ENCODE peak calls at places on chromosomes 4 and X, in eight cellular contexts. K, W, I, J, V, D, Z and N are unnamed samples.

GRCh38 chr4:6492027-6492590 is 19.7 kb upstream of the PPP2R2C start:
- DNase-seq in I (no peak), D (no peak), Z (no peak), K (no peak), J (no peak), V (no peak), W (no peak), N (no peak)

GRCh38 chr4:82775243-82775642 is 23.4 kb downstream of the SCD5 start:
- DNase-seq in W (no peak), D (no peak), J (no peak), I (no peak), Z (no peak), V (no peak), K (no peak), N (no peak)

GRCh38 chrX:26845051-26845450 is 618.1 kb downstream of the PPP4R3C start:
- DNase-seq in D (no peak), K (no peak), W (no peak), V (no peak), I (no peak), J (no peak), Z (no peak), N (no peak)

GRCh38 chrX:120358687-120359086 is 3.2 kb upstream of the ATP1B4 start:
- DNase-seq in D (peak), W (no peak), J (peak), K (peak), V (no peak), I (peak), Z (peak), N (peak)

GRCh38 chr4:7806080-7806630 is 133.5 kb downstream of the AFAP1 start:
- DNase-seq in V (no peak), J (peak), D (no peak), I (no peak), W (no peak), Z (peak), K (no peak), N (no peak)

GRCh38 chrX:14064632-14065432 is 35.1 kb upstream of the GEMIN8 start:
- DNase-seq in V (no peak), K (peak), J (no peak), Z (no peak), D (peak), W (no peak), I (no peak), N (no peak)

GRCh38 chr4:150297861-150298474 is 219.7 kb downstream of the DCLK2 start:
- DNase-seq in J (peak), I (no peak), Z (peak), V (peak), D (peak), K (peak), W (peak), N (no peak)

GRCh38 chr4:177907736-177908424 is 465.6 kb upstream of the AGA start:
- DNase-seq in V (peak), I (no peak), D (peak), K (no peak), Z (no peak), J (no peak), W (no peak), N (no peak)

GRCh38 chr4:844752-845232 is 18.9 kb upstream of the CPLX1 start:
- DNase-seq in J (no peak), W (no peak), I (no peak), V (no peak), Z (no peak), D (no peak), K (no peak), N (no peak)

GRCh38 chr4:23728393-23728792 is 161.5 kb downstream of the PPARGC1A start:
- DNase-seq in K (peak), W (no peak), V (no peak), I (no peak), J (peak), Z (no peak), D (peak), N (peak)

GRCh38 chr4:10106421-10107039 is 10.1 kb downstream of the WDR1 start:
- DNase-seq in I (peak), J (peak), D (peak), V (no peak), W (no peak), Z (no peak), K (peak), N (peak)

GRCh38 chrX:38108364-38108763 is 102.0 kb downstream of the SYTL5 start:
- DNase-seq in V (no peak), I (no peak), D (no peak), Z (no peak), J (no peak), K (no peak), W (no peak), N (no peak)

GRCh38 chr4:1082215-1083182 is 30.9 kb downstream of the RNF212 start:
- DNase-seq in D (peak), Z (no peak), J (peak), I (no peak), V (no peak), W (peak), K (peak), N (peak)

GRCh38 chrX:46279925-46280313 is 265.3 kb downstream of the ZNF674 start:
- DNase-seq in Z (no peak), K (peak), I (no peak), W (no peak), J (peak), D (peak), V (no peak), N (no peak)

GRCh38 chr4:113049421-113050355 is at the start of gene ANK2:
- DNase-seq in I (no peak), V (peak), J (no peak), Z (peak), D (no peak), W (no peak), K (no peak), N (no peak)

GRCh38 chr4:185441479-185441878 is 15.7 kb upstream of the UFSP2 start:
- DNase-seq in J (no peak), I (no peak), K (no peak), W (no peak), D (no peak), V (no peak), Z (no peak), N (no peak)

GRCh38 chr4:107449611-107450369 is 270.2 kb downstream of the PAPSS1 start:
- DNase-seq in V (no peak), Z (no peak), I (no peak), D (peak), K (no peak), W (no peak), J (no peak), N (no peak)

GRCh38 chrX:45513042-45513441 is 312.4 kb upstream of the DIPK2B start:
- DNase-seq in I (no peak), J (no peak), D (no peak), Z (no peak), K (no peak), W (no peak), V (no peak), N (no peak)

GRCh38 chr4:6383929-6384328 is 88.5 kb downstream of the PPP2R2C start:
- DNase-seq in K (no peak), W (no peak), I (no peak), D (no peak), Z (no peak), J (no peak), V (no peak), N (no peak)

GRCh38 chrX:46994096-46994495 is 81.9 kb downstream of the JADE3 start:
- DNase-seq in K (no peak), W (no peak), J (no peak), Z (peak), V (no peak), I (no peak), D (no peak), N (no peak)

GRCh38 chr4:42428036-42428435 is 30.7 kb downstream of the SHISA3 start:
- DNase-seq in I (no peak), V (no peak), W (no peak), K (no peak), D (no peak), J (no peak), Z (no peak), N (no peak)